ENCODE peak calls at places on chromosomes 11 and 22, in five cellular contexts. One of them, this sample, is unnamed.

GRCh38 chr22:43723816-43724215 is 88.3 kb downstream of the EFCAB6 start:
- DNase-seq in substantia nigra: no peak
- DNase-seq in astrocyte of the spinal cord: peak; percentile 35
- DNase-seq in transverse colon: no peak
- DNase-seq in midbrain: no peak
- DNase-seq in this sample: no peak

GRCh38 chr22:16827506-16827905 is 2.3 kb upstream of the XKR3 start:
- DNase-seq in substantia nigra: no peak
- DNase-seq in astrocyte of the spinal cord: no peak
- DNase-seq in transverse colon: no peak
- DNase-seq in midbrain: no peak
- DNase-seq in this sample: no peak

GRCh38 chr22:38986629-38987028 is 4.5 kb downstream of the APOBEC3B start:
- DNase-seq in substantia nigra: no peak
- DNase-seq in astrocyte of the spinal cord: no peak
- DNase-seq in transverse colon: no peak
- DNase-seq in midbrain: no peak
- DNase-seq in this sample: no peak

GRCh38 chr11:27263046-27263445 is 100.0 kb downstream of the CCDC34 start:
- DNase-seq in substantia nigra: no peak
- DNase-seq in astrocyte of the spinal cord: no peak
- DNase-seq in transverse colon: no peak
- DNase-seq in midbrain: no peak
- DNase-seq in this sample: no peak

GRCh38 chr22:48651036-48651890 is 1176.4 kb downstream of the BRD1 start:
- DNase-seq in substantia nigra: peak; percentile 74
- DNase-seq in astrocyte of the spinal cord: no peak
- DNase-seq in transverse colon: no peak
- DNase-seq in midbrain: peak; percentile 73
- DNase-seq in this sample: peak; percentile 49

GRCh38 chr11:82003671-82004148 is 730.0 kb downstream of the FAM181B start:
- DNase-seq in substantia nigra: no peak
- DNase-seq in astrocyte of the spinal cord: peak; percentile 92
- DNase-seq in transverse colon: no peak
- DNase-seq in midbrain: no peak
- DNase-seq in this sample: no peak

GRCh38 chr22:19789406-19789805 is 28.8 kb downstream of the TBX1 start:
- DNase-seq in substantia nigra: no peak
- DNase-seq in astrocyte of the spinal cord: no peak
- DNase-seq in transverse colon: no peak
- DNase-seq in midbrain: no peak
- DNase-seq in this sample: no peak

GRCh38 chr22:46484861-46485595 is 52.4 kb downstream of the CELSR1 start:
- DNase-seq in substantia nigra: no peak
- DNase-seq in astrocyte of the spinal cord: peak; percentile 56
- DNase-seq in transverse colon: no peak
- DNase-seq in midbrain: no peak
- DNase-seq in this sample: no peak

GRCh38 chr11:90235536-90235935 is 12.7 kb upstream of the CHORDC1 start:
- DNase-seq in substantia nigra: no peak
- DNase-seq in astrocyte of the spinal cord: no peak
- DNase-seq in transverse colon: no peak
- DNase-seq in midbrain: no peak
- DNase-seq in this sample: no peak

GRCh38 chr11:2750601-2751522 is 51.1 kb upstream of the KCNQ1OT1 start:
- DNase-seq in substantia nigra: peak; percentile 45
- DNase-seq in astrocyte of the spinal cord: no peak
- DNase-seq in transverse colon: peak; percentile 4
- DNase-seq in midbrain: peak; percentile 22
- DNase-seq in this sample: no peak

GRCh38 chr22:45805413-45805812 is 133.8 kb downstream of the ATXN10 start:
- DNase-seq in substantia nigra: no peak
- DNase-seq in astrocyte of the spinal cord: peak; percentile 25
- DNase-seq in transverse colon: no peak
- DNase-seq in midbrain: no peak
- DNase-seq in this sample: no peak

GRCh38 chr22:48842583-48842945 is 985.1 kb downstream of the BRD1 start:
- DNase-seq in substantia nigra: no peak
- DNase-seq in astrocyte of the spinal cord: no peak
- DNase-seq in transverse colon: no peak
- DNase-seq in midbrain: no peak
- DNase-seq in this sample: no peak

GRCh38 chr11:112694813-112695212 is 266.4 kb upstream of the NCAM1 start:
- DNase-seq in substantia nigra: no peak
- DNase-seq in astrocyte of the spinal cord: no peak
- DNase-seq in transverse colon: no peak
- DNase-seq in midbrain: no peak
- DNase-seq in this sample: no peak

GRCh38 chr22:43396934-43397457 is 14.8 kb upstream of the MPPED1 start:
- DNase-seq in substantia nigra: no peak
- DNase-seq in astrocyte of the spinal cord: no peak
- DNase-seq in transverse colon: no peak
- DNase-seq in midbrain: no peak
- DNase-seq in this sample: no peak

GRCh38 chr11:3158821-3159220 is 6.3 kb downstream of the OSBPL5 start:
- DNase-seq in substantia nigra: no peak
- DNase-seq in astrocyte of the spinal cord: no peak
- DNase-seq in transverse colon: no peak
- DNase-seq in midbrain: no peak
- DNase-seq in this sample: no peak

GRCh38 chr11:91248199-91248807 is 976.3 kb upstream of the FAT3 start:
- DNase-seq in substantia nigra: no peak
- DNase-seq in astrocyte of the spinal cord: peak; percentile 62
- DNase-seq in transverse colon: no peak
- DNase-seq in midbrain: peak; percentile 15
- DNase-seq in this sample: no peak

GRCh38 chr11:47161134-47161854 is 15.4 kb downstream of the ARFGAP2 start:
- DNase-seq in substantia nigra: peak; percentile 66
- DNase-seq in astrocyte of the spinal cord: peak; percentile 70
- DNase-seq in transverse colon: peak; percentile 69
- DNase-seq in midbrain: peak; percentile 61
- DNase-seq in this sample: peak; percentile 20

GRCh38 chr22:19187716-19188563 is 9.4 kb upstream of the SLC25A1 start:
- DNase-seq in substantia nigra: no peak
- DNase-seq in astrocyte of the spinal cord: no peak
- DNase-seq in transverse colon: no peak
- DNase-seq in midbrain: no peak
- DNase-seq in this sample: no peak

GRCh38 chr22:31944700-31945477 is 554 bp downstream of the YWHAH start:
- DNase-seq in substantia nigra: peak; percentile 41
- DNase-seq in astrocyte of the spinal cord: peak; percentile 13
- DNase-seq in transverse colon: peak; percentile 60
- DNase-seq in midbrain: no peak
- DNase-seq in this sample: no peak

GRCh38 chr22:32987081-32987631 is 71.0 kb downstream of the SYN3 start:
- DNase-seq in substantia nigra: no peak
- DNase-seq in astrocyte of the spinal cord: no peak
- DNase-seq in transverse colon: no peak
- DNase-seq in midbrain: peak; percentile 19
- DNase-seq in this sample: no peak

GRCh38 chr11:125593113-125593761 is 585 bp downstream of the STT3A start:
- DNase-seq in substantia nigra: no peak
- DNase-seq in astrocyte of the spinal cord: peak; percentile 8
- DNase-seq in transverse colon: peak; percentile 22
- DNase-seq in midbrain: no peak
- DNase-seq in this sample: no peak

GRCh38 chr11:123381817-123382554 is 48.1 kb upstream of the GRAMD1B start:
- DNase-seq in substantia nigra: no peak
- DNase-seq in astrocyte of the spinal cord: no peak
- DNase-seq in transverse colon: no peak
- DNase-seq in midbrain: no peak
- DNase-seq in this sample: no peak

GRCh38 chr11:76419896-76420295 is 24.9 kb upstream of the EMSY start:
- DNase-seq in substantia nigra: no peak
- DNase-seq in astrocyte of the spinal cord: no peak
- DNase-seq in transverse colon: no peak
- DNase-seq in midbrain: no peak
- DNase-seq in this sample: no peak

GRCh38 chr22:35900483-35901168 is 128.0 kb downstream of the RBFOX2 start:
- DNase-seq in substantia nigra: no peak
- DNase-seq in astrocyte of the spinal cord: peak; percentile 57
- DNase-seq in transverse colon: no peak
- DNase-seq in midbrain: no peak
- DNase-seq in this sample: no peak

GRCh38 chr11:126423154-126423553 is 67.7 kb downstream of the ST3GAL4 start:
- DNase-seq in substantia nigra: no peak
- DNase-seq in astrocyte of the spinal cord: no peak
- DNase-seq in transverse colon: peak; percentile 58
- DNase-seq in midbrain: no peak
- DNase-seq in this sample: no peak

GRCh38 chr22:27151407-27151806 is 494.0 kb downstream of the MIAT start:
- DNase-seq in substantia nigra: no peak
- DNase-seq in astrocyte of the spinal cord: no peak
- DNase-seq in transverse colon: no peak
- DNase-seq in midbrain: no peak
- DNase-seq in this sample: no peak

GRCh38 chr11:65224939-65225283 is 36.9 kb upstream of the POLA2 start:
- DNase-seq in substantia nigra: no peak
- DNase-seq in astrocyte of the spinal cord: peak; percentile 60
- DNase-seq in transverse colon: peak; percentile 41
- DNase-seq in midbrain: no peak
- DNase-seq in this sample: no peak

GRCh38 chr11:95805869-95806268 is 15.6 kb downstream of the CEP57 start:
- DNase-seq in substantia nigra: no peak
- DNase-seq in astrocyte of the spinal cord: no peak
- DNase-seq in transverse colon: no peak
- DNase-seq in midbrain: no peak
- DNase-seq in this sample: no peak

GRCh38 chr22:48440176-48440575 is 1387.5 kb downstream of the BRD1 start:
- DNase-seq in substantia nigra: no peak
- DNase-seq in astrocyte of the spinal cord: no peak
- DNase-seq in transverse colon: no peak
- DNase-seq in midbrain: no peak
- DNase-seq in this sample: no peak

GRCh38 chr11:7492253-7492652 is 6.9 kb downstream of the OLFML1 start:
- DNase-seq in substantia nigra: no peak
- DNase-seq in astrocyte of the spinal cord: no peak
- DNase-seq in transverse colon: no peak
- DNase-seq in midbrain: no peak
- DNase-seq in this sample: no peak

GRCh38 chr22:25966448-25966913 is 202.8 kb upstream of the SEZ6L start:
- DNase-seq in substantia nigra: no peak
- DNase-seq in astrocyte of the spinal cord: no peak
- DNase-seq in transverse colon: no peak
- DNase-seq in midbrain: no peak
- DNase-seq in this sample: no peak

GRCh38 chr11:64566042-64566914 is 24.7 kb upstream of the SLC22A12 start:
- DNase-seq in substantia nigra: no peak
- DNase-seq in astrocyte of the spinal cord: peak; percentile 81
- DNase-seq in transverse colon: peak; percentile 65
- DNase-seq in midbrain: peak; percentile 33
- DNase-seq in this sample: no peak

GRCh38 chr11:68077617-68078592 is 39.1 kb downstream of the TCIRG1 start:
- DNase-seq in substantia nigra: no peak
- DNase-seq in astrocyte of the spinal cord: no peak
- DNase-seq in transverse colon: no peak
- DNase-seq in midbrain: no peak
- DNase-seq in this sample: no peak

GRCh38 chr11:63709336-63709735 is 28.0 kb downstream of the RTN3 start:
- DNase-seq in substantia nigra: no peak
- DNase-seq in astrocyte of the spinal cord: no peak
- DNase-seq in transverse colon: no peak
- DNase-seq in midbrain: no peak
- DNase-seq in this sample: no peak

GRCh38 chr11:27596388-27596787 is 89.8 kb upstream of the LIN7C start:
- DNase-seq in substantia nigra: no peak
- DNase-seq in astrocyte of the spinal cord: no peak
- DNase-seq in transverse colon: no peak
- DNase-seq in midbrain: no peak
- DNase-seq in this sample: no peak

GRCh38 chr11:35796542-35796941 is 134.0 kb downstream of the TRIM44 start:
- DNase-seq in substantia nigra: no peak
- DNase-seq in astrocyte of the spinal cord: peak; percentile 25
- DNase-seq in transverse colon: no peak
- DNase-seq in midbrain: no peak
- DNase-seq in this sample: no peak

GRCh38 chr22:29172216-29172615 is 33.5 kb upstream of the EMID1 start:
- DNase-seq in substantia nigra: no peak
- DNase-seq in astrocyte of the spinal cord: no peak
- DNase-seq in transverse colon: no peak
- DNase-seq in midbrain: no peak
- DNase-seq in this sample: no peak

GRCh38 chr11:74175923-74176322 is 4.8 kb downstream of the PPME1 start:
- DNase-seq in substantia nigra: no peak
- DNase-seq in astrocyte of the spinal cord: no peak
- DNase-seq in transverse colon: no peak
- DNase-seq in midbrain: no peak
- DNase-seq in this sample: no peak

GRCh38 chr11:657691-658126 is 20.6 kb downstream of the DRD4 start:
- DNase-seq in substantia nigra: no peak
- DNase-seq in astrocyte of the spinal cord: no peak
- DNase-seq in transverse colon: no peak
- DNase-seq in midbrain: no peak
- DNase-seq in this sample: no peak

GRCh38 chr11:65425105-65425970 is 2.7 kb downstream of the NEAT1 start:
- DNase-seq in substantia nigra: no peak
- DNase-seq in astrocyte of the spinal cord: peak; percentile 74
- DNase-seq in transverse colon: peak; percentile 69
- DNase-seq in midbrain: no peak
- DNase-seq in this sample: no peak